ENCODE peak calls at places on chromosome 13, in seven cellular contexts. One of them, this sample, is unnamed.

GRCh38 chr13:28741080-28741479 is 22.3 kb upstream of the SLC46A3 start:
- DNase-seq in bronchial epithelial cell: no peak
- DNase-seq in foreskin fibroblast: peak; percentile 49
- DNase-seq in mesothelial cell of epicardium: no peak
- DNase-seq in GM23338: no peak
- DNase-seq in type B pancreatic cell: no peak
- DNase-seq in cardiac muscle cell: no peak
- DNase-seq in this sample: no peak

GRCh38 chr13:49064459-49064858 is 88.7 kb downstream of the FNDC3A start:
- DNase-seq in type B pancreatic cell: no peak
- DNase-seq in GM23338: no peak
- DNase-seq in mesothelial cell of epicardium: no peak
- DNase-seq in bronchial epithelial cell: no peak
- DNase-seq in foreskin fibroblast: no peak
- DNase-seq in cardiac muscle cell: no peak
- DNase-seq in this sample: no peak

GRCh38 chr13:83816081-83816480 is 66.2 kb downstream of the SLITRK1 start:
- DNase-seq in GM23338: no peak
- DNase-seq in type B pancreatic cell: no peak
- DNase-seq in mesothelial cell of epicardium: no peak
- DNase-seq in bronchial epithelial cell: no peak
- DNase-seq in foreskin fibroblast: no peak
- DNase-seq in cardiac muscle cell: no peak
- DNase-seq in this sample: no peak

GRCh38 chr13:46324976-46325375 is 62.1 kb downstream of the RUBCNL start:
- DNase-seq in cardiac muscle cell: peak; percentile 53
- DNase-seq in foreskin fibroblast: peak; percentile 16
- DNase-seq in GM23338: no peak
- DNase-seq in mesothelial cell of epicardium: no peak
- DNase-seq in bronchial epithelial cell: peak; percentile 46
- DNase-seq in type B pancreatic cell: no peak
- DNase-seq in this sample: no peak

GRCh38 chr13:66981912-66982311 is 248.2 kb downstream of the PCDH9 start:
- DNase-seq in mesothelial cell of epicardium: no peak
- DNase-seq in GM23338: no peak
- DNase-seq in cardiac muscle cell: no peak
- DNase-seq in type B pancreatic cell: no peak
- DNase-seq in foreskin fibroblast: no peak
- DNase-seq in bronchial epithelial cell: no peak
- DNase-seq in this sample: no peak

GRCh38 chr13:52001120-52001731 is 10.0 kb downstream of the ATP7B start:
- DNase-seq in type B pancreatic cell: no peak
- DNase-seq in foreskin fibroblast: peak; percentile 55
- DNase-seq in cardiac muscle cell: peak; percentile 64
- DNase-seq in GM23338: peak; percentile 82
- DNase-seq in bronchial epithelial cell: peak; percentile 60
- DNase-seq in mesothelial cell of epicardium: no peak
- DNase-seq in this sample: no peak

GRCh38 chr13:91946498-91947070 is 548.2 kb downstream of the GPC5 start:
- DNase-seq in mesothelial cell of epicardium: no peak
- DNase-seq in type B pancreatic cell: no peak
- DNase-seq in GM23338: peak; percentile 78
- DNase-seq in cardiac muscle cell: peak; percentile 49
- DNase-seq in foreskin fibroblast: peak; percentile 0
- DNase-seq in bronchial epithelial cell: peak; percentile 13
- DNase-seq in this sample: no peak

GRCh38 chr13:46281779-46282178 is 70.1 kb downstream of the LRRC63 start:
- DNase-seq in bronchial epithelial cell: no peak
- DNase-seq in type B pancreatic cell: no peak
- DNase-seq in GM23338: no peak
- DNase-seq in cardiac muscle cell: no peak
- DNase-seq in foreskin fibroblast: no peak
- DNase-seq in mesothelial cell of epicardium: no peak
- DNase-seq in this sample: no peak

GRCh38 chr13:63455938-63456337 is 2040.3 kb upstream of the PCDH20 start:
- DNase-seq in foreskin fibroblast: no peak
- DNase-seq in type B pancreatic cell: no peak
- DNase-seq in bronchial epithelial cell: no peak
- DNase-seq in mesothelial cell of epicardium: no peak
- DNase-seq in cardiac muscle cell: peak; percentile 2
- DNase-seq in GM23338: peak; percentile 59
- DNase-seq in this sample: no peak

GRCh38 chr13:93775507-93776108 is 549.0 kb downstream of the GPC6 start:
- DNase-seq in foreskin fibroblast: peak; percentile 69
- DNase-seq in bronchial epithelial cell: peak; percentile 9
- DNase-seq in GM23338: no peak
- DNase-seq in type B pancreatic cell: no peak
- DNase-seq in cardiac muscle cell: peak; percentile 67
- DNase-seq in mesothelial cell of epicardium: no peak
- DNase-seq in this sample: no peak

GRCh38 chr13:41720839-41721561 is 239.9 kb downstream of the VWA8 start:
- DNase-seq in type B pancreatic cell: no peak
- DNase-seq in foreskin fibroblast: no peak
- DNase-seq in mesothelial cell of epicardium: no peak
- DNase-seq in bronchial epithelial cell: peak; percentile 70
- DNase-seq in cardiac muscle cell: no peak
- DNase-seq in GM23338: no peak
- DNase-seq in this sample: no peak

GRCh38 chr13:48266967-48267639 is 34.1 kb downstream of the ITM2B start:
- DNase-seq in mesothelial cell of epicardium: no peak
- DNase-seq in cardiac muscle cell: no peak
- DNase-seq in foreskin fibroblast: peak; percentile 19
- DNase-seq in type B pancreatic cell: no peak
- DNase-seq in bronchial epithelial cell: no peak
- DNase-seq in GM23338: no peak
- DNase-seq in this sample: no peak

GRCh38 chr13:50587839-50588373 is 255.6 kb downstream of the DLEU7 start:
- DNase-seq in mesothelial cell of epicardium: no peak
- DNase-seq in cardiac muscle cell: peak; percentile 22
- DNase-seq in GM23338: no peak
- DNase-seq in bronchial epithelial cell: no peak
- DNase-seq in foreskin fibroblast: no peak
- DNase-seq in type B pancreatic cell: no peak
- DNase-seq in this sample: no peak
- TF ChIP-seq CTCF in mesothelial cell of epicardium: no peak
- TF ChIP-seq CTCF in cardiac muscle cell: no peak
- TF ChIP-seq CTCF in GM23338: no peak
- TF ChIP-seq CTCF in bronchial epithelial cell: no peak
- TF ChIP-seq CTCF in foreskin fibroblast: no peak
- TF ChIP-seq CTCF in type B pancreatic cell: no peak
- TF ChIP-seq CTCF in this sample: no peak

DNA sequence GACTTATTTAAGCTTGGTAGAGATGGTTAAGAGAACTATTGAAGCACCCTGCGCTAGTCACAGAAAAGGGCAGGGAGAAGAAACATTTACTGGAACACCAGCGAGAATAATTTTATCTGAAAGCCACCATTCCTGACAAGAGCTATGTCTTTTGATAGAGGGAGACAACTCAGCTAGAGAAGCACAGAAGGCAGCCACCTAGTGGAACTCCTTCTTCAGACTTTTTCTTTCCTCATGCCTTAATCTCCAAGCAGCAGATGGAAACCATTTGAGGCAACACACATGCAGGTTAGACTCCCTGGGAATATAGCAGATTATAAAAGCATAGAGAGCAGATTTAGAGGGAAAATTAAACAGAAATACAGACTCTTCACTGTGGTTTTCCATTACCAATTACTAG is 813.4 kb downstream of the SLITRK6 start:
- DNase-seq in type B pancreatic cell: no peak
- DNase-seq in bronchial epithelial cell: peak; percentile 2
- DNase-seq in cardiac muscle cell: no peak
- DNase-seq in GM23338: peak; percentile 34
- DNase-seq in mesothelial cell of epicardium: no peak
- DNase-seq in foreskin fibroblast: no peak
- DNase-seq in this sample: no peak
- TF ChIP-seq CTCF in type B pancreatic cell: no peak
- TF ChIP-seq CTCF in bronchial epithelial cell: peak; percentile 8
- TF ChIP-seq CTCF in cardiac muscle cell: no peak
- TF ChIP-seq CTCF in GM23338: peak; percentile 30
- TF ChIP-seq CTCF in mesothelial cell of epicardium: no peak
- TF ChIP-seq CTCF in foreskin fibroblast: no peak
- TF ChIP-seq CTCF in this sample: no peak

DNA sequence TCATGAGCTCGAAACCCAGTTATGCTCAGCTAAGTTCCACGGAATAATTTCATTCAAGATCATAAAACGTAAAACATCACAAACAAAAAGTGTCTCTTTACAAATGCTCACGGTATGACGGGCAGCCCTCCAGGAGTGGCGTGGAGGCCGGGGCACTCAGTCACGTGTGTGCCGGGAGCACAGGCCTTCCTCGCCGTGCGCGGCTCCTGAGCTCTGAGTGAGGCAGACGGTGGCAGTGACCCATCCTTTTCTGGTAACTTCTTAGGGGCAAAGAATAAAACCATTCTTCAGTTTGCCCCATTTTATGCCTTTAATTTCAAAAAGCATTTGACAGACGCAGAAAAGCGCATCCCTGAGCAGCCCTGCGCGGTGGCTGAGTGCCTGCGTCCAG is 72.8 kb downstream of the ATP11A start:
- DNase-seq in mesothelial cell of epicardium: no peak
- DNase-seq in bronchial epithelial cell: no peak
- DNase-seq in GM23338: no peak
- DNase-seq in foreskin fibroblast: no peak
- DNase-seq in cardiac muscle cell: no peak
- DNase-seq in type B pancreatic cell: no peak
- DNase-seq in this sample: no peak
- TF ChIP-seq CTCF in mesothelial cell of epicardium: no peak
- TF ChIP-seq CTCF in bronchial epithelial cell: no peak
- TF ChIP-seq CTCF in GM23338: no peak
- TF ChIP-seq CTCF in foreskin fibroblast: no peak
- TF ChIP-seq CTCF in cardiac muscle cell: no peak
- TF ChIP-seq CTCF in type B pancreatic cell: no peak
- TF ChIP-seq CTCF in this sample: no peak

GRCh38 chr13:30572859-30573275 is 44.9 kb upstream of the USPL1 start:
- DNase-seq in type B pancreatic cell: no peak
- DNase-seq in foreskin fibroblast: peak; percentile 64
- DNase-seq in mesothelial cell of epicardium: no peak
- DNase-seq in cardiac muscle cell: peak; percentile 61
- DNase-seq in bronchial epithelial cell: peak; percentile 39
- DNase-seq in GM23338: peak; percentile 47
- DNase-seq in this sample: no peak
- TF ChIP-seq CTCF in type B pancreatic cell: no peak
- TF ChIP-seq CTCF in foreskin fibroblast: peak; percentile 27
- TF ChIP-seq CTCF in mesothelial cell of epicardium: no peak
- TF ChIP-seq CTCF in cardiac muscle cell: peak; percentile 42
- TF ChIP-seq CTCF in bronchial epithelial cell: no peak
- TF ChIP-seq CTCF in GM23338: peak; percentile 29
- TF ChIP-seq CTCF in this sample: no peak

GRCh38 chr13:40472427-40473220 is 193.8 kb downstream of the FOXO1 start:
- DNase-seq in mesothelial cell of epicardium: no peak
- DNase-seq in type B pancreatic cell: no peak
- DNase-seq in bronchial epithelial cell: no peak
- DNase-seq in GM23338: no peak
- DNase-seq in cardiac muscle cell: no peak
- DNase-seq in foreskin fibroblast: no peak
- DNase-seq in this sample: no peak
- TF ChIP-seq CTCF in mesothelial cell of epicardium: no peak
- TF ChIP-seq CTCF in type B pancreatic cell: no peak
- TF ChIP-seq CTCF in bronchial epithelial cell: no peak
- TF ChIP-seq CTCF in GM23338: no peak
- TF ChIP-seq CTCF in cardiac muscle cell: no peak
- TF ChIP-seq CTCF in foreskin fibroblast: no peak
- TF ChIP-seq CTCF in this sample: no peak

GRCh38 chr13:24741016-24741662 is 22.8 kb upstream of the RNF17 start:
- DNase-seq in cardiac muscle cell: no peak
- DNase-seq in GM23338: peak; percentile 39
- DNase-seq in bronchial epithelial cell: no peak
- DNase-seq in foreskin fibroblast: no peak
- DNase-seq in type B pancreatic cell: no peak
- DNase-seq in mesothelial cell of epicardium: no peak
- DNase-seq in this sample: no peak
- TF ChIP-seq CTCF in cardiac muscle cell: peak; percentile 32
- TF ChIP-seq CTCF in GM23338: peak; percentile 44
- TF ChIP-seq CTCF in bronchial epithelial cell: peak; percentile 40
- TF ChIP-seq CTCF in foreskin fibroblast: no peak
- TF ChIP-seq CTCF in type B pancreatic cell: peak; percentile 32
- TF ChIP-seq CTCF in mesothelial cell of epicardium: no peak
- TF ChIP-seq CTCF in this sample: no peak

GRCh38 chr13:45194081-45194939 is 6.5 kb downstream of the KCTD4 start:
- DNase-seq in mesothelial cell of epicardium: no peak
- DNase-seq in cardiac muscle cell: peak; percentile 80
- DNase-seq in bronchial epithelial cell: no peak
- DNase-seq in type B pancreatic cell: no peak
- DNase-seq in GM23338: peak; percentile 61
- DNase-seq in foreskin fibroblast: peak; percentile 62
- DNase-seq in this sample: no peak
- TF ChIP-seq CTCF in mesothelial cell of epicardium: no peak
- TF ChIP-seq CTCF in cardiac muscle cell: peak; percentile 73
- TF ChIP-seq CTCF in bronchial epithelial cell: no peak
- TF ChIP-seq CTCF in type B pancreatic cell: peak; percentile 46
- TF ChIP-seq CTCF in GM23338: peak; percentile 57
- TF ChIP-seq CTCF in foreskin fibroblast: no peak
- TF ChIP-seq CTCF in this sample: peak; percentile 11

GRCh38 chr13:33271759-33272158 is 13.8 kb downstream of the STARD13 start:
- DNase-seq in foreskin fibroblast: no peak
- DNase-seq in cardiac muscle cell: no peak
- DNase-seq in mesothelial cell of epicardium: no peak
- DNase-seq in bronchial epithelial cell: no peak
- DNase-seq in type B pancreatic cell: no peak
- DNase-seq in GM23338: no peak
- DNase-seq in this sample: no peak

GRCh38 chr13:33274264-33274663 is 11.3 kb downstream of the STARD13 start:
- DNase-seq in type B pancreatic cell: no peak
- DNase-seq in mesothelial cell of epicardium: no peak
- DNase-seq in foreskin fibroblast: no peak
- DNase-seq in cardiac muscle cell: no peak
- DNase-seq in GM23338: no peak
- DNase-seq in bronchial epithelial cell: no peak
- DNase-seq in this sample: no peak

GRCh38 chr13:33275916-33276315 is 9.6 kb downstream of the STARD13 start:
- DNase-seq in bronchial epithelial cell: no peak
- DNase-seq in GM23338: no peak
- DNase-seq in type B pancreatic cell: no peak
- DNase-seq in cardiac muscle cell: peak; percentile 67
- DNase-seq in mesothelial cell of epicardium: no peak
- DNase-seq in foreskin fibroblast: peak; percentile 53
- DNase-seq in this sample: no peak

GRCh38 chr13:33270906-33271538 is 14.5 kb downstream of the STARD13 start:
- DNase-seq in cardiac muscle cell: peak; percentile 62
- DNase-seq in bronchial epithelial cell: no peak
- DNase-seq in mesothelial cell of epicardium: no peak
- DNase-seq in type B pancreatic cell: no peak
- DNase-seq in foreskin fibroblast: no peak
- DNase-seq in GM23338: no peak
- DNase-seq in this sample: no peak

GRCh38 chr13:33272531-33273124 is 12.9 kb downstream of the STARD13 start:
- DNase-seq in cardiac muscle cell: no peak
- DNase-seq in type B pancreatic cell: no peak
- DNase-seq in bronchial epithelial cell: peak; percentile 62
- DNase-seq in GM23338: no peak
- DNase-seq in foreskin fibroblast: no peak
- DNase-seq in mesothelial cell of epicardium: no peak
- DNase-seq in this sample: no peak
- TF ChIP-seq CTCF in cardiac muscle cell: no peak
- TF ChIP-seq CTCF in type B pancreatic cell: no peak
- TF ChIP-seq CTCF in bronchial epithelial cell: no peak
- TF ChIP-seq CTCF in GM23338: no peak
- TF ChIP-seq CTCF in foreskin fibroblast: no peak
- TF ChIP-seq CTCF in mesothelial cell of epicardium: no peak
- TF ChIP-seq CTCF in this sample: no peak

This sample was measured in breast epithelium.